ENCODE peak calls at places on chromosomes 13 and 19, in eight cellular contexts. Z is stimulated activated CD4-positive, alpha-beta T cell treated with anti-CD3 and anti-CD28 coated beads, Interleukin-2, amount 100 ng/mL, for 48 hours; O is WTC11; C is adipocyte; V is lower lobe of right lung; F is heart left ventricle; X is EH; G is RPMI8226. U is an unnamed sample.

GRCh38 chr19:4988770-4989251 is 19.9 kb downstream of the KDM4B start:
- DNase-seq in X (peak), F (peak), G (no peak), C (peak), Z (no peak), O (no peak), V (no peak), U (peak)

GRCh38 chr13:31950121-31950810 is 81.3 kb upstream of the FRY start:
- DNase-seq in O (no peak), F (no peak), G (no peak), X (no peak), Z (no peak), V (no peak), C (no peak), U (no peak)

GRCh38 chr19:20315543-20315942 is 148.5 kb downstream of the ZNF486 start:
- DNase-seq in C (no peak), G (no peak), Z (no peak), X (no peak), O (no peak), F (no peak), V (no peak), U (no peak)

GRCh38 chr13:78993792-78994191 is 334.8 kb upstream of the OBI1 start:
- DNase-seq in G (no peak), Z (no peak), F (no peak), O (no peak), X (no peak), C (no peak), V (no peak), U (no peak)

GRCh38 chr13:98503175-98504028 is 73.5 kb downstream of the STK24 start:
- DNase-seq in F (no peak), C (no peak), G (no peak), O (no peak), X (peak), V (no peak), Z (no peak), U (no peak)

GRCh38 chr19:46716013-46716671 is 772 bp downstream of the PRKD2 start:
- DNase-seq in G (peak), X (peak), Z (peak), F (no peak), O (peak), V (peak), C (peak), U (peak)

GRCh38 chr19:15291089-15291488 is 41.2 kb downstream of the BRD4 start:
- DNase-seq in G (no peak), C (no peak), X (peak), O (no peak), V (no peak), F (no peak), Z (no peak), U (peak)

GRCh38 chr13:23984541-23984940 is 87.2 kb upstream of the C1QTNF9B start:
- DNase-seq in O (no peak), X (no peak), C (no peak), Z (no peak), F (no peak), V (no peak), G (no peak), U (no peak)

GRCh38 chr13:42497798-42498197 is 76.2 kb upstream of the TNFSF11 start:
- DNase-seq in O (no peak), Z (no peak), X (no peak), F (no peak), G (no peak), V (no peak), C (peak), U (no peak)

GRCh38 chr19:15303105-15303780 is 29.1 kb downstream of the BRD4 start:
- DNase-seq in C (no peak), X (peak), Z (no peak), G (no peak), O (no peak), F (no peak), V (no peak), U (no peak)

GRCh38 chr19:12052571-12053169 is at the start of gene ZNF878:
- DNase-seq in O (peak), V (peak), F (peak), Z (peak), C (peak), X (peak), G (peak), U (peak)

GRCh38 chr19:37943480-37943879 is 36.5 kb downstream of the SIPA1L3 start:
- DNase-seq in G (no peak), X (no peak), O (no peak), C (no peak), Z (no peak), V (no peak), F (no peak), U (no peak)

GRCh38 chr13:31204592-31204991 is 4.8 kb downstream of the B3GLCT start:
- DNase-seq in G (no peak), C (peak), V (no peak), X (peak), Z (no peak), O (no peak), F (no peak), U (peak)

GRCh38 chr19:44747739-44748425 is 626 bp upstream of the BCL3 start:
- DNase-seq in V (peak), C (peak), X (peak), F (peak), G (peak), O (no peak), Z (peak), U (peak)

GRCh38 chr19:51508059-51508733 is 6.6 kb upstream of the SIGLEC12 start:
- DNase-seq in Z (no peak), X (no peak), F (no peak), V (no peak), G (no peak), C (no peak), O (no peak), U (no peak)

GRCh38 chr19:46841458-46842083 is 9.1 kb downstream of the AP2S1 start:
- DNase-seq in O (no peak), G (no peak), C (peak), F (peak), V (no peak), X (peak), Z (no peak), U (peak)

GRCh38 chr19:49888478-49888901 is 8.2 kb downstream of the IL4I1 start:
- DNase-seq in X (no peak), V (no peak), C (no peak), O (no peak), Z (no peak), G (no peak), F (no peak), U (no peak)

GRCh38 chr13:92365904-92366303 is 860.7 kb upstream of the GPC6 start:
- DNase-seq in V (no peak), O (no peak), C (no peak), F (no peak), G (no peak), Z (no peak), X (no peak), U (no peak)

GRCh38 chr13:20901668-20902437 is 693 bp downstream of the XPO4 start:
- DNase-seq in V (no peak), C (peak), F (peak), G (peak), Z (peak), X (peak), O (peak), U (peak)

GRCh38 chr13:114107686-114108081 is 24.7 kb downstream of the RASA3 start:
- DNase-seq in V (peak), O (peak), G (no peak), X (peak), C (peak), Z (no peak), F (peak), U (peak)

GRCh38 chr19:55640577-55641375 is at the start of gene ZNF580:
- DNase-seq in G (peak), F (peak), Z (peak), X (peak), V (peak), C (peak), O (peak), U (peak)

GRCh38 chr13:85386424-85386823 is 412.8 kb downstream of the SLITRK6 start:
- DNase-seq in Z (no peak), X (no peak), C (peak), G (no peak), F (no peak), O (no peak), V (no peak), U (no peak)

GRCh38 chr19:38726761-38727301 is 17.4 kb downstream of the CAPN12 start:
- DNase-seq in Z (no peak), O (no peak), X (no peak), C (no peak), V (no peak), G (no peak), F (peak), U (no peak)

GRCh38 chr13:113371061-113371460 is 7.1 kb upstream of the GRTP1 start:
- DNase-seq in G (no peak), X (no peak), Z (no peak), C (no peak), V (peak), F (no peak), O (no peak), U (no peak)

GRCh38 chr13:108850706-108851105 is 221.3 kb downstream of the MYO16 start:
- DNase-seq in C (peak), X (no peak), G (no peak), F (no peak), V (no peak), O (no peak), Z (no peak), U (no peak)

GRCh38 chr19:40756502-40757110 is 5.6 kb downstream of the SNRPA start:
- DNase-seq in X (no peak), F (no peak), V (no peak), C (no peak), Z (no peak), G (no peak), O (no peak), U (no peak)

GRCh38 chr13:73603646-73604045 is 530.6 kb downstream of the KLF12 start:
- DNase-seq in F (no peak), C (no peak), G (no peak), O (no peak), Z (no peak), V (no peak), X (no peak), U (no peak)

GRCh38 chr13:97559981-97560380 is 126.0 kb downstream of the RAP2A start:
- DNase-seq in O (no peak), G (no peak), V (no peak), F (no peak), C (no peak), X (no peak), Z (no peak), U (no peak)

GRCh38 chr13:95231393-95231792 is 69.9 kb downstream of the ABCC4 start:
- DNase-seq in X (no peak), Z (no peak), F (no peak), G (no peak), O (no peak), C (no peak), V (no peak), U (no peak)

GRCh38 chr13:91351980-91352379 is 4.5 kb downstream of the MIR17HG start:
- DNase-seq in Z (no peak), X (no peak), C (no peak), O (no peak), F (no peak), G (no peak), V (no peak), U (no peak)

U was measured in AG08395.